ENCODE peak calls at places on chromosomes 16 and 17, in four cellular contexts. Q is endodermal cell, H is adrenal gland, F is breast epithelium. D is an unnamed sample.

GRCh38 chr17:36878216-36878615 is 59.1 kb upstream of the LHX1 start:
- DNase-seq in F (no peak), H (no peak), Q (no peak), D (no peak)

GRCh38 chr17:31390426-31390747 is 1.1 kb upstream of the RAB11FIP4 start:
- DNase-seq in H (no peak), F (no peak), Q (no peak), D (no peak)

GRCh38 chr17:27256225-27257030 is 37.5 kb upstream of the WSB1 start:
- DNase-seq in F (no peak), Q (no peak), H (no peak), D (no peak)

GRCh38 chr17:76888661-76889060 is 20.5 kb downstream of the MGAT5B start:
- DNase-seq in H (no peak), Q (peak; percentile 92), F (no peak), D (no peak)

GRCh38 chr17:14739656-14740431 is 439.0 kb downstream of the HS3ST3B1 start:
- DNase-seq in Q (peak; percentile 39), H (no peak), F (no peak), D (no peak)

GRCh38 chr17:45146616-45147101 is 1.6 kb upstream of the HEXIM1 start:
- DNase-seq in Q (no peak), F (no peak), H (peak; percentile 84), D (no peak)

GRCh38 chr16:23382279-23382678 is 70.7 kb downstream of the COG7 start:
- DNase-seq in H (no peak), F (no peak), Q (no peak), D (no peak)

GRCh38 chr17:31269597-31269996 is 27.4 kb downstream of the OMG start:
- DNase-seq in F (no peak), H (peak; percentile 63), Q (peak; percentile 88), D (no peak)

GRCh38 chr16:21980032-21980431 is 20.9 kb downstream of the PDZD9 start:
- DNase-seq in H (peak; percentile 41), Q (no peak), F (no peak), D (no peak)

GRCh38 chr17:45229681-45230409 is 8.2 kb downstream of the FMNL1 start:
- DNase-seq in F (no peak), Q (peak; percentile 60), H (no peak), D (no peak)

GRCh38 chr16:88964636-88965035 is 12.4 kb downstream of the CBFA2T3 start:
- DNase-seq in Q (no peak), F (no peak), H (no peak), D (no peak)

GRCh38 chr17:30378191-30378796 is 433 bp upstream of the CPD start:
- DNase-seq in Q (peak; percentile 81), H (no peak), F (no peak), D (no peak)

GRCh38 chr17:41635121-41636097 is 11.0 kb upstream of the KRT17 start:
- DNase-seq in F (no peak), Q (peak; percentile 78), H (peak; percentile 64), D (no peak)

GRCh38 chr16:73025111-73025505 is 22.8 kb downstream of the ZFHX3 start:
- DNase-seq in Q (peak; percentile 40), F (no peak), H (no peak), D (no peak)

GRCh38 chr17:64448665-64449512 is at the start of gene MILR1:
- DNase-seq in F (no peak), H (no peak), Q (no peak), D (peak; percentile 85)

GRCh38 chr17:64447526-64447925 is 1.4 kb upstream of the MILR1 start:
- DNase-seq in Q (no peak), H (no peak), F (no peak), D (no peak)

DNA sequence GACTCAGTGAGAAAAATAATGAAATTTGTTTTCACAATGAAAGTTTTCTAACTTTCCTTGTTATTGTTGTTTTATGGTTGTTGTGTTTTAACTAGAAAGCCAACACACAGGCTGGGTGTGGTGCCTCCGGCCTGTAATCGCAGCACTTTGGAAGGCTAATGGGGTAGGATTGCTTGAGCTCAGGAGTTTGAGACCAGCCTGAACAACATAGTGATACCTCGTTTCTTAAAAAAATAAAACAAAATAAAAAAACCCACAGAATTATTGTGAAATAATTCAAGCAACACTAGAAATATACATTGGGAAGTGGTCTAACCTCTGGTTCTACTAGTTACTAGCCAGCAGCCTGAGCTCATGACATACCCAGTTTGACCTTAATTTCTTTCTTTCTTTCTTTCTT is 630 bp downstream of the MILR1 start:
- DNase-seq in F (no peak), H (no peak), Q (no peak), D (no peak)
- TF ChIP-seq CTCF in F (no peak), H (no peak), Q (no peak), D (no peak)

GRCh38 chr17:21251611-21252010 is 1.6 kb downstream of the NATD1 start:
- DNase-seq in Q (peak; percentile 53), H (no peak), F (no peak), D (no peak)

GRCh38 chr17:21250719-21251305 is 2.4 kb downstream of the NATD1 start:
- DNase-seq in F (no peak), H (no peak), Q (no peak), D (no peak)

GRCh38 chr17:21249086-21249795 is 4.0 kb downstream of the NATD1 start:
- DNase-seq in H (no peak), F (no peak), Q (peak; percentile 61), D (no peak)

GRCh38 chr17:21248495-21248894 is 4.7 kb downstream of the NATD1 start:
- DNase-seq in Q (no peak), H (no peak), F (no peak), D (no peak)

GRCh38 chr17:21249911-21250703 is 3.1 kb downstream of the NATD1 start:
- DNase-seq in F (no peak), H (no peak), Q (peak; percentile 72), D (no peak)
- TF ChIP-seq CTCF in F (no peak), H (no peak), Q (peak; percentile 42), D (no peak)

DNA sequence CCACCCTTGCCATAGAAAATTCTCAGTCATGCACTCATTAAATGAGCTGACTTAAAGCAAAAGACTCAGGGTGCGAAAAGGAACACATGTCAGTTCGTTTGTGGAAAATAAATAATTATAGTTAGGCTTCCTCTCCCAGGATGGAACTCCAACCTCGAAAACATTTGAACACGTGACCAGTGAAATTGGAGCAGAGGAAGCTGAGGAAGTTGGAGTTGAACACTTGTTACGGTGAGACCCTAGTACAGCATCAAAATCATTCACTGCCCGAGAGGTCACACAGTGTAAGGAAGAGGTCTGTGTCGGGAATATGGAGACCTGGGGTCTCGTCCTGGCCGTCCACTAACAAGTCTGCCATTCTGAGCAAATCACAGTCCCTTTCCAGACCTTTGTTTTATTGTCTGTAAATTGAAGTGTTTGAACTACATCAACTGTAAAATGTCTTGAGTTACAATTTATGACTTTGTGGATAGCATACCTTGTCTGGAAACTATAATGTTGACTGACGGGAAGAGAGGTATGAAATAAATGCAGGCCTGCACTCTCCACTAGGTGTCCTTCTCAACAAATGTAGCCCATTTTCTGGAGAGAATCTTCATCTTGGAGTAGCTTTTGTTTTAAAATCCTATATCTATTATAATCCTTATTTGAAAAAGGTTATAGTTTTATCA is 7.7 kb downstream of the PSMD7 start:
- DNase-seq in Q (no peak), H (no peak), F (no peak), D (no peak)
- TF ChIP-seq CTCF in Q (peak; percentile 74), H (peak; percentile 32), F (no peak), D (peak; percentile 24)

DNA sequence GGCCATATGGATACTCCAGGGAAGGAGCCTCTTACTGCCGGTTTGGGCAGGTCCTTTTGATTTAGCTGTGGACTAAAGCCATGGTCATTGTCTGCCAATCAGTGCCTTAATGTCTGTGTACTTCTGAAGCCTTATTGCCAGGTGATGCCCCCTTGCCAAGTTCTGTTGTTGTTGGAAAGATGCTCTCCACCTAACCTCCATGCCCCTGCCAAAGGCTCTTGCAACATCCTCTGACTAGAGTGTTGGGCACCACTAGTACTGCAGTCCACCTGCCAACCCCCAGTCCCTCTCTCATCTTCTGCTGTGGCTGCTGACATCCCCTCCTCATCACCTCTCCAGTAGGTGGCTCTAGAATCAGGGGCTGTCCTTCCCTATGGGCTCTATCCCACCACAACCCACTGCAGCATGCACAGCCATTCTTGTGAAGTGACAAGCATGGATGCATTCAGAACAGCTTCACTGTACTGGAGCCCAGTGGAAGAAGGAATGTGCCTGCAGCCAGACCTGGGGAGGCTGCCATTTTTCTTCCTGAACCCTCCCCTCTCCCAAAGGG is 375.3 kb upstream of the CDH5 start:
- DNase-seq in F (no peak), Q (peak; percentile 72), H (no peak), D (no peak)
- TF ChIP-seq CTCF in F (no peak), Q (peak; percentile 66), H (no peak), D (no peak)

DNA sequence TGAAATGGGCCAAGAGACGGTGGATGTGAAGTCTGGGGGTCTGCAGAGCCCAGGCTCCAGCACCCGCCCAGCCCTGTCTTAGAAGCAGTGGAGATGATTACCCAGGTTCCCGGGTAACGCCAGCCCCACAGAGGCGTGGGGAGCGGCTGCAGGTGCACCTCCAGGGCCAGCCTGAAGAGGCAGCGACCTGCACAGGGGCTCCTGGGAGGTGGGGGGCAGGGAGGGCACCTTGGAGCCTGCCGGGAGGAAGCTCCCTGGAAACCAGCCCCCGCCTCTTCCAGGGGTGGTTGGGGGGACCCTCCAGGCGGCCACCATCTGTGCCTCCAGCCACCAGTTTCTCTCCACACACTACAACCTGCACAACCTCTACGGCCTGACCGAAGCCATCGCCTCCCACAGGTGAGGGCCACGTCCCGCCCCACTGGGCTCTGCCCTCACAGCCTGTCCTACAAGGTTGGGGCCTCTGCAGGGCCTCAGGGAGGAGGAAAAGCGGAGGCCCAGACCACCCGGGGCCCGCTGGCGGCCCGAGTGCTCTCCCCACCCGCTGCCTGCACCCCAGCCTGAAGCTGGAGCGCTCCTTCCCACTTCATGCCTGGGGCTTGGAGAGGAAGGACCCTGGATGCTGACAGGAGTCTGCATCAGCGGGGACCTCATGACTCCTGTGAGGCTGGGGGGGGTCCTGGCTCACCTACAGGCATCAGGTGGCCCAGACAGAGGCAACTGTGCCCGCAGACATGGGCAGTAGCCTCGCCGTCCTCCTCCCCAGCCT is 10.5 kb downstream of the GAA start:
- DNase-seq in Q (peak; percentile 78), F (peak; percentile 50), H (peak; percentile 9), D (no peak)
- TF ChIP-seq CTCF in Q (peak; percentile 55), F (no peak), H (no peak), D (no peak)

DNA sequence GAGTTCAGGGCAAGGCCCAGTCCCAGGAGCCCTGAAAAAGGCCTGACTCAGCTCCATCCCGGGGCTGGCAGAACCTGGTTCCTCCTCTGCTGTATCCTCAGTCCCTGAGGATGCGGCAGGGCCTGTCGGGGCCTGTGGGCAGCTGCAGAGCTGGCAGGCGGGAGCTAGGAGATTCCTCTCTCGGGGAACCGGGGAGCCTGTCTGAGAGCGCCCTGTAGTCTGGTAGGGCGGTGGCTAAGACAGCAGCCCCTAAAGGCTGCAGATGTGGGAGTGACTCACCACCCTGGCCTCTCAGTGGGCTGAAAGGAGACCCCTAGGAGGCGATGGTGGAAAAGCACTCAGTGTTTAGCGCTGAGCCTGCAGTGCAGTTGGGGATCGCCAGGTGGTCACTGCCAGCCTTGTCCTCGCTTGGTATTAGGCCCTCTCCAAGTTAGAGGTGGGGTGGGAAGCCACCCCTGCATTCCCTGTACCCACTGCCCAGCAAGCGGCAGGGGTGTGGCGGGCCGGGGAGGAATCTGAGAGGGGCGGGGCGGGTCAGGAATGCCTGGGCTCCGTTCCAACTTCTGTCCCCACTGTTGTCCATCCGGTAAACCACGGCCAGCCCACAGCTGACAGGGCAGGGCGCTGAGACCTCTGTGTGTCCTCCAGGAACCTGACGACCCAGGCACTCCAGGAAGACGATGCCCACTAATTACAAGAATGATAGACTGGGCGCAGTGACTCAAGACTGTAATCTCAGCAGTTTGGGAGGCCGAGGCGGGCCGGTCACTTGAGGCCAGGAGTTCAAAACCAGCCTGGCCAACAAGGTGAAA is 29.5 kb upstream of the CDH1 start:
- DNase-seq in H (peak; percentile 38), Q (peak; percentile 93), F (peak; percentile 88), D (no peak)
- TF ChIP-seq CTCF in H (no peak), Q (peak; percentile 72), F (peak; percentile 48), D (no peak)